ENCODE peak calls at places on chromosomes 6 and 20, in six cellular contexts. Y is SJSA1, H is transverse colon, D is endothelial cell of umbilical vein, S is fibroblast of lung, X is IMR-90. R is an unnamed sample. For H3K36me3, the result is how much of the 10 kb centered on the place peaks cover.

GRCh38 chr6:73451166-73452106 is 661 bp downstream of the CGAS start:
- DNase-seq in H (peak), S (peak), D (peak), X (peak), Y (no peak), R (peak)

GRCh38 chr20:14117768-14118167 is 122.5 kb downstream of the MACROD2 start:
- DNase-seq in H (no peak), X (no peak), S (no peak), Y (no peak), D (no peak), R (no peak)

GRCh38 chr20:52572687-52573086 is 381.1 kb upstream of the ZFP64 start:
- DNase-seq in S (peak), Y (no peak), X (peak), D (no peak), H (no peak), R (no peak)

GRCh38 chr20:58109126-58109880 is 119.2 kb downstream of the ANKRD60 start:
- DNase-seq in Y (peak), H (no peak), X (peak), S (peak), D (no peak), R (no peak)

GRCh38 chr6:142601427-142601826 is 299.6 kb downstream of the ADGRG6 start:
- DNase-seq in Y (no peak), H (no peak), X (no peak), S (no peak), D (no peak), R (no peak)

GRCh38 chr6:53750112-53750511 is 44.7 kb upstream of the LRRC1 start:
- DNase-seq in X (no peak), D (no peak), H (no peak), Y (no peak), S (no peak), R (no peak)

GRCh38 chr6:77456531-77457248 is 6.6 kb downstream of the HTR1B start:
- DNase-seq in D (peak), X (peak), H (no peak), S (peak), Y (peak), R (no peak)

GRCh38 chr6:21051777-21052176 is 517.5 kb downstream of the CDKAL1 start:
- DNase-seq in D (no peak), Y (no peak), H (no peak), S (no peak), X (no peak), R (no peak)

GRCh38 chr6:96886519-96886918 is 11.2 kb downstream of the NDUFAF4 start:
- DNase-seq in X (no peak), H (no peak), D (no peak), S (no peak), Y (no peak), R (no peak)

GRCh38 chr20:43655937-43656336 is 11.0 kb upstream of the MYBL2 start:
- DNase-seq in S (no peak), D (no peak), X (no peak), H (no peak), Y (no peak), R (no peak)

GRCh38 chr6:155319902-155320301 is 5.6 kb upstream of the TFB1M start:
- DNase-seq in S (no peak), H (no peak), X (no peak), D (no peak), Y (no peak), R (no peak)

GRCh38 chr20:57092900-57093238 is 173.6 kb downstream of the BMP7 start:
- DNase-seq in D (no peak), S (no peak), H (no peak), Y (no peak), X (no peak), R (peak)

GRCh38 chr6:150255840-150256239 is 113.0 kb upstream of the IYD start:
- DNase-seq in X (no peak), Y (no peak), H (no peak), S (no peak), D (no peak), R (no peak)

GRCh38 chr20:54067606-54068174 is 2.7 kb downstream of the BCAS1 start:
- DNase-seq in S (no peak), D (no peak), X (no peak), H (peak), Y (peak), R (peak)

GRCh38 chr6:39897699-39898098 is 36.6 kb downstream of the MOCS1 start:
- DNase-seq in S (no peak), D (no peak), H (peak), X (no peak), Y (no peak), R (no peak)

GRCh38 chr6:9795880-9796279 is 619.0 kb downstream of the TFAP2A start:
- DNase-seq in S (no peak), Y (no peak), X (no peak), D (peak), H (no peak), R (no peak)

GRCh38 chr6:46473866-46474265 is 17.4 kb downstream of the RCAN2 start:
- DNase-seq in X (peak), H (no peak), S (no peak), D (no peak), Y (peak), R (no peak)

GRCh38 chr6:7974932-7975763 is 64.6 kb upstream of the TXNDC5 start:
- DNase-seq in H (peak), D (peak), X (peak), Y (peak), S (peak), R (peak)

GRCh38 chr20:17662333-17663039 is 19.6 kb downstream of the RRBP1 start:
- DNase-seq in D (no peak), S (peak), H (peak), Y (no peak), X (peak), R (no peak)

GRCh38 chr20:62318411-62319345 is 15.9 kb downstream of the ADRM1 start:
- DNase-seq in Y (no peak), S (no peak), D (no peak), X (no peak), H (no peak), R (no peak)

GRCh38 chr6:90004511-90004910 is 110.2 kb downstream of the GJA10 start:
- DNase-seq in D (no peak), S (no peak), Y (no peak), H (peak), X (no peak), R (no peak)

GRCh38 chr6:5765141-5765760 is 241.5 kb downstream of the NRN1 start:
- DNase-seq in D (no peak), Y (no peak), X (no peak), H (no peak), S (no peak), R (no peak)

GRCh38 chr6:11244387-11245126 is 12.1 kb upstream of the NEDD9 start:
- DNase-seq in D (no peak), Y (no peak), H (no peak), S (no peak), X (no peak), R (no peak)

GRCh38 chr20:56945057-56945456 is 316.0 kb downstream of the TFAP2C start:
- DNase-seq in S (no peak), D (no peak), Y (no peak), H (no peak), X (no peak), R (no peak)

GRCh38 chr6:34888874-34889555 is at the start of gene ANKS1A:
- DNase-seq in X (peak), D (peak), H (peak), S (peak), Y (peak), R (peak)

GRCh38 chr6:105819774-105820173 is 266.4 kb upstream of the PRDM1 start:
- DNase-seq in H (no peak), S (no peak), Y (no peak), X (peak), D (no peak), R (no peak)

GRCh38 chr6:170022827-170023619 is 267.9 kb downstream of the DLL1 start:
- DNase-seq in X (no peak), H (no peak), S (no peak), D (no peak), Y (no peak), R (no peak)

GRCh38 chr6:118869894-118870665 is 23.9 kb upstream of the ASF1A start:
- DNase-seq in X (no peak), H (no peak), Y (peak), D (peak), S (peak), R (no peak)

GRCh38 chr6:157942351-157942750 is 39.3 kb upstream of the SYNJ2 start:
- DNase-seq in D (no peak), Y (no peak), H (no peak), S (no peak), X (no peak), R (no peak)

GRCh38 chr20:45897289-45897688 is 6.2 kb downstream of the CTSA start:
- DNase-seq in Y (no peak), X (no peak), D (no peak), S (no peak), H (no peak), R (no peak)
- H3K36me3 ChIP-seq in Y (under half), X (half or more), D (under half), S (under half), H (under half), R (half or more)

DNA sequence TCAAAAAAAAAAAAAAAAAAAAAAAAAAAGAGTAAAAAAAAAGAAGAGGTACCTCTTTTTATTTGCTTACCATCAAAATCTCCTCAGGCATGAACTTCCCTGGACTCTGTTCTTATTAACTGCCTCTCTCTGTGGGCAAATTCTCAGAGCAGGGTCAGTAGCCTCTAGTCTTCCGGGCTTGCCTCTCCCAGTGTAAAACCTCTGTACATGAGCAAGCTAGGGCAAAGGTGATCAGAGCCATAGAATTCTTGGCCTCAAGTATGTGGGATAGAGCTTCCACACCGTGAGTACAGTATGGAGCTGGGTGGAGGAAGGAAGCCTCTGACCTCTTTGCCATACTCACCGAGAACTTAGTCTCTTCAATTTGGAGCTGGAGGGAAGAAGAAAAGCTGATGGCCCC is 58.5 kb downstream of the TRPC4AP start:
- DNase-seq in X (no peak), H (no peak), Y (no peak), D (no peak), S (no peak), R (no peak)
- H3K36me3 ChIP-seq in X (under half), H (under half), Y (under half), D (under half), S (under half), R (half or more)

DNA sequence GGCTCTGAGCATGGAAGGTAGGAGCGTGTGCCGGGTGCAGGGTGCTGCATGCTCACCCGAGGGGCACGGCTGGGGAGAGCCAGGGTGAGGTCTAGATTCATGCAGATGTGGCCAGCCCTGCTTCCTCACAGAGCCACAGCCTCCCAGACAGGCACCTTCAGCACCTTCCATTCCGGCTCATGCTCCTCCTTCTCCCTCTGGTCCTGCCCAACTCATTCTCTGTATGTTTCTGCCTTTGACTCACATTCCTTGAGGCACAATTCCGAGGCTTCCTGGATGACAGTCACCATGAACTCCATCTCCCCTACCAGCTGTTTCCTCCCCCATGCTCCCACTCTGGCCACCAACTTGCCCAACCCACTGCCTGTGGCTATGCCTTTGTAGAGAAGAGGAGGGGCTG is 35.4 kb downstream of the DACT2 start:
- DNase-seq in S (no peak), X (no peak), H (no peak), Y (no peak), D (no peak), R (no peak)
- H3K36me3 ChIP-seq in S (under half), X (under half), H (under half), Y (under half), D (under half), R (under half)

DNA sequence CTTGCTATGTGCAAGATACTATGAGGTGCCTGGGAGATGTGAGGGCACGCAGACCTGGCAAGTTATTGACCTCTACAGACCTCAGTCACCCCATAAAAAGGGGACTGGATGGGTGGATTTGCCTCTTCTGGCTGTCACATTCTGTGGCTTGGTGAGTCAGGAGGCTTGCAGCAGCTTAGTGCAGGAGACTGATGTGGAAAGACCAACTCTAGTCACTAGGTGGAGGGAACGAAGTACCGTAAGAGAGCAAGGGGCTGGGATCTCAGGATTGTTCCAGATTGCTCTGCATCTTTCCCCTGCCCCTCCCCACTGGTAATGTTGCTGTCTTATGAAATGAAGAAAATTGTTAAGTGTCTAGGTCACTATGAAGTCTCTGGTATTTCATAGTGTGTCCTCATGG is 3.3 kb downstream of the MAPRE1 start:
- DNase-seq in X (peak), H (no peak), Y (peak), S (peak), D (no peak), R (no peak)
- H3K36me3 ChIP-seq in X (under half), H (under half), Y (half or more), S (under half), D (under half), R (under half)

GRCh38 chr6:13290335-13290734 is 38.0 kb downstream of the TBC1D7 start:
- DNase-seq in Y (no peak), S (no peak), H (no peak), X (no peak), D (no peak), R (no peak)

GRCh38 chr6:13294499-13295069 is 33.8 kb downstream of the TBC1D7 start:
- DNase-seq in H (no peak), D (no peak), Y (no peak), S (no peak), X (no peak), R (no peak)

GRCh38 chr6:13289789-13290318 is 38.5 kb downstream of the TBC1D7 start:
- DNase-seq in Y (no peak), D (no peak), S (no peak), H (peak), X (no peak), R (no peak)

GRCh38 chr6:13295576-13295975 is 32.8 kb downstream of the TBC1D7 start:
- DNase-seq in D (no peak), X (no peak), Y (no peak), H (no peak), S (no peak), R (no peak)

GRCh38 chr6:13292774-13293173 is 35.6 kb downstream of the TBC1D7 start:
- DNase-seq in D (no peak), S (no peak), X (no peak), H (no peak), Y (no peak), R (no peak)
- H3K36me3 ChIP-seq in D (under half), S (under half), X (under half), H (under half), Y (under half), R (half or more)

DNA sequence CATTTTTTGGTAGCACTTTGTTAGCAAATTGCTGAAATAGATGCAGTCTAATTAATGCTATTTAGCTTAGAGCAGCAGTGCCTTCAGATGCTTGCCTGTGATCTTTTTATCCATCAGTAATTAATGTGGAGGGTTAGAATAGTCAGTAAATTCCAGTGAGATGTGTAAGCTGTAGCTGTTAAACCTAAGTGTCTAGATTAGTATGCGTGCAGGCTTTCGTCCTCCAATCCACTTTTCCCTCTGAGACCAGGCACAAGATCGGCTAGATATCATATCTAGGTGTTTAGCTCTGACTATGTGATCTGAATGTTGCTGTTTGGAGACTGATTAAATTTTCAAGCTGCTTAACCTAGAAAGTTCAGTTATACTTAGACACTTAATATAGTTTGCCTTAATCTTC is 41.1 kb downstream of the XRN2 start:
- DNase-seq in H (no peak), Y (no peak), D (no peak), S (no peak), X (no peak), R (no peak)
- H3K36me3 ChIP-seq in H (under half), Y (half or more), D (under half), S (under half), X (under half), R (half or more)

DNA sequence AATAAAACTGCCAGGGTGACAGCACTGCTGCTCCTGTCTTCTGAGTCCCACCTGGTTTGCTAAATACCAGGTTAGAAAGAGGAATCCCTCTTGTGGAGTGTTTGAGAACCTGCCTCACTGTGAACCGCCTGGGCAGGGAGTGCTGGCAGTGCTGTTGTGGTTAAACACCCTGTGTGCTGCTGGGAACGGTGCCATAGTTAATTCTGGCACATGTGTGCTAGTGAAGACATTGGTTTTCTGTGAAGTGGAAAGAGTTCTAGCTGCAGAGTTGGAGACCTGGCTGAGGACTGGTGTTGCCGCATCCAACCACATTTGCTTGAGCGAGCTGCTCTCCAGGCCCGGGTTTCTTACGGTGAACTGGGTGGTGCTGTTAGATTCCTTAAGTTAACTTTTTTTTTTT is 72.7 kb downstream of the IGF2R start:
- DNase-seq in D (no peak), Y (no peak), H (no peak), S (peak), X (peak), R (peak)
- H3K36me3 ChIP-seq in D (under half), Y (half or more), H (under half), S (under half), X (under half), R (half or more)

DNA sequence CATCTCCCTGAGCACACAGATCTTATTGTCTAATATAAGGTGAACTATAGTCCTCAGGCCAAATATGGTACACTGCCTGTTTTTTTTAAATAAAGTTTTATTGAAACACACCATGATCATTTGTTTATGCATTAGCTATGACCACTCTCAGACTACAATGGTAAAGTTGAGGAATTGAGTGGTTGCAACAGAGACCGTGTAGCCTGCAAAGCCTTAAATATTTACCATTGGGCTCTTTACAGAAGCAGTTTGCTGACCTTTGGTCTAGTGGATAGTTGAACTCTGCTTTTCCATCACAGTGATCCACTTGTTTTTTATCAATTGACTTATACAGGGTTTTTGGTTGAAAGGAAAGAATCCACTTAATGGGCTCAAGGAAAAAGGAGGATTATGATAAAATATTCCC is 27.3 kb upstream of the METTL24 start:
- DNase-seq in X (no peak), S (no peak), H (no peak), Y (no peak), D (no peak), R (no peak)
- H3K36me3 ChIP-seq in X (under half), S (under half), H (under half), Y (under half), D (under half), R (under half)

GRCh38 chr6:44139351-44139743 is 12.0 kb downstream of the TMEM63B start:
- DNase-seq in X (no peak), Y (no peak), S (no peak), D (no peak), H (no peak), R (no peak)
- H3K36me3 ChIP-seq in X (half or more), Y (under half), S (under half), D (under half), H (under half), R (half or more)

GRCh38 chr6:43517503-43518357 is 841 bp downstream of the POLR1C start:
- DNase-seq in X (peak), D (peak), S (no peak), Y (no peak), H (no peak), R (no peak)
- H3K36me3 ChIP-seq in X (half or more), D (under half), S (under half), Y (half or more), H (under half), R (half or more)